ENCODE peak calls at places on chromosomes 5 and 9, in five cellular contexts. X is fibroblast of lung, Z is body of pancreas, P is left lung, M is NB4. T is an unnamed sample.

GRCh38 chr9:122526602-122527001 is 491 bp downstream of the OR1N1 start:
- DNase-seq in X (no peak), Z (no peak), P (no peak), M (no peak), T (no peak)

GRCh38 chr9:134641173-134641985 is at the start of gene COL5A1:
- DNase-seq in X (peak; percentile 90), Z (peak; percentile 84), P (peak; percentile 89), M (no peak), T (peak; percentile 94)

GRCh38 chr5:62112689-62113220 is 193.3 kb upstream of the KIF2A start:
- DNase-seq in X (no peak), Z (no peak), P (no peak), M (no peak), T (no peak)

GRCh38 chr5:67094476-67095300 is 101.9 kb downstream of the CD180 start:
- DNase-seq in X (peak; percentile 86), Z (no peak), P (peak; percentile 35), M (no peak), T (peak; percentile 96)

GRCh38 chr5:149429839-149430721 is 51.0 kb upstream of the IL17B start:
- DNase-seq in X (peak; percentile 60), Z (peak; percentile 52), P (peak; percentile 50), M (peak; percentile 94), T (peak; percentile 64)

GRCh38 chr5:91162534-91163381 is 220.4 kb downstream of the ARRDC3 start:
- DNase-seq in X (peak; percentile 88), Z (peak; percentile 88), P (peak; percentile 87), M (peak; percentile 95), T (peak; percentile 97)

GRCh38 chr9:133686642-133687575 is 50.7 kb downstream of the DBH start:
- DNase-seq in X (no peak), Z (no peak), P (no peak), M (peak; percentile 21), T (no peak)

GRCh38 chr5:176473335-176474006 is 25.3 kb downstream of the FAF2 start:
- DNase-seq in X (no peak), Z (no peak), P (no peak), M (no peak), T (no peak)

GRCh38 chr5:28703651-28704260 is 1665.4 kb upstream of the CDH9 start:
- DNase-seq in X (no peak), Z (no peak), P (no peak), M (no peak), T (peak; percentile 68)

GRCh38 chr5:165209101-165209727 is 1703.8 kb downstream of the MAT2B start:
- DNase-seq in X (peak; percentile 71), Z (no peak), P (no peak), M (peak; percentile 68), T (peak; percentile 60)

GRCh38 chr5:41869739-41870620 is at the start of gene OXCT1:
- DNase-seq in X (peak; percentile 80), Z (peak; percentile 76), P (peak; percentile 88), M (peak; percentile 86), T (peak; percentile 85)

GRCh38 chr9:114385412-114386181 is 2.2 kb downstream of the AKNA start:
- DNase-seq in X (peak; percentile 88), Z (peak; percentile 84), P (peak; percentile 87), M (peak; percentile 97), T (peak; percentile 88)

GRCh38 chr9:87676976-87677775 is 48.7 kb upstream of the CTSL start:
- DNase-seq in X (no peak), Z (peak; percentile 61), P (no peak), M (no peak), T (peak; percentile 39)

GRCh38 chr9:114007991-114008666 is 70.0 kb downstream of the AMBP start:
- DNase-seq in X (no peak), Z (peak; percentile 1), P (peak; percentile 24), M (no peak), T (no peak)

GRCh38 chr9:69554945-69555344 is 117.2 kb downstream of the APBA1 start:
- DNase-seq in X (peak; percentile 89), Z (no peak), P (no peak), M (no peak), T (peak; percentile 86)

GRCh38 chr5:124513216-124513615 is 233.2 kb downstream of the ZNF608 start:
- DNase-seq in X (no peak), Z (no peak), P (no peak), M (no peak), T (peak; percentile 37)

GRCh38 chr5:180803181-180804128 is 849 bp upstream of the MGAT1 start:
- DNase-seq in X (no peak), Z (peak; percentile 84), P (peak; percentile 92), M (peak; percentile 96), T (peak; percentile 48)

GRCh38 chr5:108278285-108279240 is 103.3 kb downstream of the FBXL17 start:
- DNase-seq in X (no peak), Z (no peak), P (no peak), M (no peak), T (no peak)
- TF ChIP-seq CTCF in X (no peak), Z (no peak), P (no peak), M (no peak), T (no peak)

GRCh38 chr5:17355585-17356346 is 138.3 kb downstream of the BASP1 start:
- DNase-seq in X (peak; percentile 77), Z (no peak), P (no peak), M (no peak), T (peak; percentile 89)
- TF ChIP-seq CTCF in X (no peak), Z (no peak), P (no peak), M (no peak), T (no peak)

DNA sequence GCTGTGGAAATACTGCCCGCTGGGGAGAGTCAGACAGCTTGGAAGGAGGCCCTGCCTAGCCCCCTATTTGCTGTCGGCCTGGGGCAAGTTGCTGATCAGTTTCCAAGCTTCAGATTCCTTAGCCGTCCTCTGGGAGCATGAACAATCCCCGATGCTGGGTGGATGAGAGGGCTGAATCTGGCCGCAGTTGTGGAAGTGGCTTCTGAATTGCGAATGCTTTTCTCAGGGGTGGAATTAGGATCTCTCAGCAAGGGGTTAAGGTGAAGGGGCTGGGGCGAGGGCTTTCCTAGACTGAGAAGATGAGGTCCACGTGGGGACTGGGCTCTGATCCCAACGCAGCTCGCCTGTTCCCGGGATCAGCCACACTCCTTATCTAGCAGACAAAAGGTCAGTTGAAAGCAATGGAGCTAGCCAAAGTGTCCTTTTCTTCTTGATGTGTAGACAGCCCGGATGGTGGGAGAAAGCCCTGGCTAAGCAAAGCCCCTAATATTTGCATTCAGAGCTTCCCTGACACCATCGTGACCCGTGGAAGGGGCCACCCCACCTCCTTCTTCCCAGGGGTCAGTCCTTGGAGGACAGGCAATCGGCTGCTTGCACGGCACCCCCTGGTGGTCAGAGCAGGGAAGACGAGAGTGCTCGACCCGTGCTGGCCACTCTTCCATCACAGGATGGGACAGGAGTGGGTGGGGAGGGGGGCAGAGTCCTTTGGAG is 54.9 kb downstream of the COL15A1 start:
- DNase-seq in X (peak; percentile 67), Z (peak; percentile 78), P (peak; percentile 77), M (peak; percentile 65), T (peak; percentile 68)
- TF ChIP-seq CTCF in X (peak; percentile 92), Z (peak; percentile 88), P (peak; percentile 83), M (peak; percentile 86), T (peak; percentile 96)

GRCh38 chr9:35262064-35262463 is 100.3 kb downstream of the UNC13B start:
- DNase-seq in X (no peak), Z (no peak), P (no peak), M (no peak), T (no peak)

GRCh38 chr9:35254237-35254636 is 92.4 kb downstream of the UNC13B start:
- DNase-seq in X (no peak), Z (no peak), P (no peak), M (peak; percentile 28), T (peak; percentile 45)

GRCh38 chr9:35253075-35253474 is 91.3 kb downstream of the UNC13B start:
- DNase-seq in X (no peak), Z (no peak), P (no peak), M (no peak), T (no peak)

GRCh38 chr9:35257986-35258664 is 96.3 kb downstream of the UNC13B start:
- DNase-seq in X (no peak), Z (peak; percentile 10), P (no peak), M (peak; percentile 39), T (no peak)

DNA sequence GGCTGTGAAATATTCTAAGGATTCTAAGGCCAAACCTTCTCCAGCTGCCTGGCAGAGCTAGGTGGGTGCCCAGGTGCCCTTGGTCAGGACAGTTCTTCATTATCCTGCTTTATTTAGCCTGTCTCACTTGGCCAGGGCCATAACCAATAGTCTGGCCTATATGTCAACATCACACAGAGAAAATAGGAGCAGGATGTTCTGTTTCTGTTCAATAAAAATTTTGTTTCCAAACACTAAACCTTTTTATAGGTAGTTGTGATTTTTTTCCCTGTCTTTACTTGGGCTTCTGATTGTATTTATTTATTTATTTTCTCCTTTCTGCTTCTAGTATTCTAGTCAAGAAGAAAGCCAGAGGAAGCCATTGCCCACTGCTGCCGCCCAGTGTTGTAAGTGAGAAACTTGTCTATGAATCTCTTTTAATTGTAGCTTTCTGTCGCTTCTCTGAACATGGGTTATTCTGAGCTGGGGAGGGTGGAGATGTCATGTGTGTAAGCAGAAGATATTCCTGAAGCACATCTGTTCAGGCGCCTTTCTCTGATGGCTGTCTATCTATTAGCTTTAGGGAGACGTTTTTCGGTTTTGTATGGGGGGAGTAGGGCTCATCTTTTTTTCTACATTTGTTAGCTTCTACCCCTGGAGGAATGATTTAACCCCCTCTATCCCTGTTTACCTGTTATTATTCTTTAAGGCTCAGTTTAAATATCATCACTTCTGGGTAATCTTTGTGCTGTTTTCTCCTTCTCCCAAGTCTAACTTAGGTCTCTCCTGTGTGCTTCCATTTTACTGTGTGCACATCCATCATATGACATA is 97.1 kb downstream of the UNC13B start:
- DNase-seq in X (peak; percentile 82), Z (peak; percentile 81), P (peak; percentile 52), M (peak; percentile 74), T (peak; percentile 91)
- TF ChIP-seq CTCF in X (peak; percentile 88), Z (peak; percentile 82), P (no peak), M (peak; percentile 92), T (peak; percentile 92)

GRCh38 chr5:116063950-116064349 is 20.9 kb upstream of the COMMD10 start:
- DNase-seq in X (no peak), Z (no peak), P (no peak), M (peak; percentile 15), T (peak; percentile 38)

GRCh38 chr5:116062352-116062751 is 22.5 kb upstream of the COMMD10 start:
- DNase-seq in X (peak; percentile 11), Z (no peak), P (no peak), M (peak; percentile 35), T (no peak)

GRCh38 chr5:116071211-116071610 is 13.6 kb upstream of the COMMD10 start:
- DNase-seq in X (no peak), Z (no peak), P (no peak), M (no peak), T (no peak)

DNA sequence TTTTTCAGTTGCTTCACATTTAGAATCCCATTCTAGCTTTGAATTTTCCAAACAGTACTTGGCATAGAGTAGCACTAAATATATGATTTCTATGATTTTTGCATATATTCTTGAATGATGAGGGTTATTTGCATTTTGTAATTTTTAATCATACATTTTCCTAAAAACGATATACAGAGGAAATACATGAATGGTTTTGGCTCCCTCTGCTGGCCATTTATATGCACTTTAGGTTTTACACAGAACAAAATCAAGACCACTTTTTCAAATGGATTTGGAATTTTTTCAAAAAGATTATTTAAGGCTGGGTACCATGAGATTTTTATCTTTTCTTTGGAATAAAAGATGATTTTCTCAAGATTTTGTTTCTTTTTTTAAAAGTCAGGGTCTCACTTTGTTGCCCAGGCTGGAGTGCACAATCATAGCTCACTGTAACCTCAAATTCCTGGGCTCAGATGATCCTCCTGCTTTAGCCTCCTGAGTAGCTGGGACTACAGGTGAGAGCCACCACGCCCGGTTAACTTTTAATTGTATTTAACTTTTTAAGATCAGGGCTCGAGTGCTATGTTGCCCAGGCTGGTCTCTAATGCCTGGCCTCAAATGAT is 16.7 kb upstream of the COMMD10 start:
- DNase-seq in X (peak; percentile 82), Z (peak; percentile 56), P (no peak), M (peak; percentile 70), T (peak; percentile 85)
- TF ChIP-seq CTCF in X (peak; percentile 70), Z (peak; percentile 80), P (peak; percentile 79), M (peak; percentile 48), T (peak; percentile 68)

GRCh38 chr5:177594071-177594470 is 2.1 kb downstream of the TMED9 start:
- DNase-seq in X (no peak), Z (no peak), P (peak; percentile 25), M (no peak), T (no peak)
- TF ChIP-seq CTCF in X (no peak), Z (no peak), P (no peak), M (no peak), T (no peak)

T was measured in choroid plexus epithelial cell.